ENCODE peak calls at places on chromosomes 13 and 19, in nine cellular contexts. One of them, this sample, is unnamed.

GRCh38 chr19:24141612-24142011 is 54.6 kb downstream of the ZNF254 start:
- DNase-seq in SHP77: no peak
- DNase-seq in fibroblast of the conjunctiva: no peak
- DNase-seq in stromal cell of bone marrow: no peak
- DNase-seq in activated naive CD8-positive, alpha-beta T cell treated with anti-CD3 and anti-CD28 coated beads for 36 hours: no peak
- DNase-seq in activated CD4-positive, alpha-beta T cell treated with anti-CD3 and anti-CD28 coated beads for 1 hour: no peak
- DNase-seq in WTC11: no peak
- DNase-seq in cardiac muscle cell: no peak
- DNase-seq in GM23248: no peak
- DNase-seq in this sample: no peak

GRCh38 chr13:92187378-92187989 is 789.1 kb downstream of the GPC5 start:
- DNase-seq in stromal cell of bone marrow: peak; percentile 12
- DNase-seq in fibroblast of the conjunctiva: no peak
- DNase-seq in cardiac muscle cell: peak; percentile 79
- DNase-seq in SHP77: peak; percentile 61
- DNase-seq in activated CD4-positive, alpha-beta T cell treated with anti-CD3 and anti-CD28 coated beads for 1 hour: no peak
- DNase-seq in activated naive CD8-positive, alpha-beta T cell treated with anti-CD3 and anti-CD28 coated beads for 36 hours: no peak
- DNase-seq in GM23248: peak; percentile 44
- DNase-seq in WTC11: peak; percentile 12
- DNase-seq in this sample: peak; percentile 3

GRCh38 chr13:41188584-41188983 is 5.8 kb downstream of the KBTBD7 start:
- DNase-seq in activated naive CD8-positive, alpha-beta T cell treated with anti-CD3 and anti-CD28 coated beads for 36 hours: no peak
- DNase-seq in fibroblast of the conjunctiva: peak; percentile 27
- DNase-seq in GM23248: peak; percentile 16
- DNase-seq in SHP77: no peak
- DNase-seq in activated CD4-positive, alpha-beta T cell treated with anti-CD3 and anti-CD28 coated beads for 1 hour: no peak
- DNase-seq in cardiac muscle cell: peak; percentile 25
- DNase-seq in stromal cell of bone marrow: no peak
- DNase-seq in WTC11: no peak
- DNase-seq in this sample: no peak

GRCh38 chr13:44760434-44760833 is 184.3 kb upstream of the TSC22D1 start:
- DNase-seq in fibroblast of the conjunctiva: no peak
- DNase-seq in activated CD4-positive, alpha-beta T cell treated with anti-CD3 and anti-CD28 coated beads for 1 hour: no peak
- DNase-seq in WTC11: no peak
- DNase-seq in stromal cell of bone marrow: no peak
- DNase-seq in activated naive CD8-positive, alpha-beta T cell treated with anti-CD3 and anti-CD28 coated beads for 36 hours: no peak
- DNase-seq in cardiac muscle cell: no peak
- DNase-seq in GM23248: no peak
- DNase-seq in SHP77: no peak
- DNase-seq in this sample: no peak

GRCh38 chr19:16446108-16447014 is 25.4 kb downstream of the EPS15L1 start:
- DNase-seq in activated naive CD8-positive, alpha-beta T cell treated with anti-CD3 and anti-CD28 coated beads for 36 hours: no peak
- DNase-seq in SHP77: no peak
- DNase-seq in WTC11: no peak
- DNase-seq in cardiac muscle cell: no peak
- DNase-seq in stromal cell of bone marrow: no peak
- DNase-seq in GM23248: no peak
- DNase-seq in activated CD4-positive, alpha-beta T cell treated with anti-CD3 and anti-CD28 coated beads for 1 hour: no peak
- DNase-seq in fibroblast of the conjunctiva: no peak
- DNase-seq in this sample: no peak

GRCh38 chr13:110874508-110874960 is 40.3 kb downstream of the ANKRD10 start:
- DNase-seq in activated naive CD8-positive, alpha-beta T cell treated with anti-CD3 and anti-CD28 coated beads for 36 hours: peak; percentile 63
- DNase-seq in stromal cell of bone marrow: peak; percentile 68
- DNase-seq in WTC11: peak; percentile 90
- DNase-seq in fibroblast of the conjunctiva: peak; percentile 30
- DNase-seq in SHP77: peak; percentile 82
- DNase-seq in GM23248: peak; percentile 86
- DNase-seq in cardiac muscle cell: peak; percentile 78
- DNase-seq in activated CD4-positive, alpha-beta T cell treated with anti-CD3 and anti-CD28 coated beads for 1 hour: no peak
- DNase-seq in this sample: no peak

GRCh38 chr19:44061038-44061437 is 9.2 kb downstream of the ZNF223 start:
- DNase-seq in GM23248: no peak
- DNase-seq in cardiac muscle cell: no peak
- DNase-seq in activated naive CD8-positive, alpha-beta T cell treated with anti-CD3 and anti-CD28 coated beads for 36 hours: no peak
- DNase-seq in SHP77: no peak
- DNase-seq in stromal cell of bone marrow: no peak
- DNase-seq in fibroblast of the conjunctiva: no peak
- DNase-seq in activated CD4-positive, alpha-beta T cell treated with anti-CD3 and anti-CD28 coated beads for 1 hour: no peak
- DNase-seq in WTC11: no peak
- DNase-seq in this sample: no peak

GRCh38 chr13:66665991-66666390 is 564.1 kb downstream of the PCDH9 start:
- DNase-seq in GM23248: peak; percentile 12
- DNase-seq in SHP77: peak; percentile 84
- DNase-seq in fibroblast of the conjunctiva: peak; percentile 64
- DNase-seq in activated CD4-positive, alpha-beta T cell treated with anti-CD3 and anti-CD28 coated beads for 1 hour: no peak
- DNase-seq in WTC11: peak; percentile 14
- DNase-seq in stromal cell of bone marrow: peak; percentile 96
- DNase-seq in activated naive CD8-positive, alpha-beta T cell treated with anti-CD3 and anti-CD28 coated beads for 36 hours: no peak
- DNase-seq in cardiac muscle cell: peak; percentile 68
- DNase-seq in this sample: peak; percentile 41

GRCh38 chr13:32453981-32454380 is 26.1 kb upstream of the N4BP2L1 start:
- DNase-seq in activated naive CD8-positive, alpha-beta T cell treated with anti-CD3 and anti-CD28 coated beads for 36 hours: no peak
- DNase-seq in stromal cell of bone marrow: no peak
- DNase-seq in SHP77: no peak
- DNase-seq in WTC11: no peak
- DNase-seq in fibroblast of the conjunctiva: no peak
- DNase-seq in GM23248: peak; percentile 3
- DNase-seq in activated CD4-positive, alpha-beta T cell treated with anti-CD3 and anti-CD28 coated beads for 1 hour: no peak
- DNase-seq in cardiac muscle cell: peak; percentile 66
- DNase-seq in this sample: no peak

GRCh38 chr19:40054632-40055031 is 1.4 kb downstream of the ZNF780B start:
- DNase-seq in activated naive CD8-positive, alpha-beta T cell treated with anti-CD3 and anti-CD28 coated beads for 36 hours: no peak
- DNase-seq in fibroblast of the conjunctiva: no peak
- DNase-seq in stromal cell of bone marrow: no peak
- DNase-seq in WTC11: no peak
- DNase-seq in SHP77: no peak
- DNase-seq in cardiac muscle cell: no peak
- DNase-seq in activated CD4-positive, alpha-beta T cell treated with anti-CD3 and anti-CD28 coated beads for 1 hour: no peak
- DNase-seq in GM23248: no peak
- DNase-seq in this sample: no peak

GRCh38 chr13:57557979-57558529 is 73.5 kb upstream of the PCDH17 start:
- DNase-seq in SHP77: peak; percentile 18
- DNase-seq in cardiac muscle cell: peak; percentile 0
- DNase-seq in WTC11: no peak
- DNase-seq in activated CD4-positive, alpha-beta T cell treated with anti-CD3 and anti-CD28 coated beads for 1 hour: no peak
- DNase-seq in GM23248: peak; percentile 4
- DNase-seq in fibroblast of the conjunctiva: no peak
- DNase-seq in activated naive CD8-positive, alpha-beta T cell treated with anti-CD3 and anti-CD28 coated beads for 36 hours: no peak
- DNase-seq in stromal cell of bone marrow: no peak
- DNase-seq in this sample: no peak

GRCh38 chr19:33032218-33032781 is 32.4 kb downstream of the RHPN2 start:
- DNase-seq in SHP77: no peak
- DNase-seq in fibroblast of the conjunctiva: no peak
- DNase-seq in WTC11: no peak
- DNase-seq in GM23248: no peak
- DNase-seq in activated CD4-positive, alpha-beta T cell treated with anti-CD3 and anti-CD28 coated beads for 1 hour: no peak
- DNase-seq in activated naive CD8-positive, alpha-beta T cell treated with anti-CD3 and anti-CD28 coated beads for 36 hours: no peak
- DNase-seq in stromal cell of bone marrow: no peak
- DNase-seq in cardiac muscle cell: no peak
- DNase-seq in this sample: no peak

GRCh38 chr13:83065136-83065535 is 817.1 kb downstream of the SLITRK1 start:
- DNase-seq in GM23248: peak; percentile 66
- DNase-seq in activated CD4-positive, alpha-beta T cell treated with anti-CD3 and anti-CD28 coated beads for 1 hour: no peak
- DNase-seq in activated naive CD8-positive, alpha-beta T cell treated with anti-CD3 and anti-CD28 coated beads for 36 hours: no peak
- DNase-seq in fibroblast of the conjunctiva: peak; percentile 97
- DNase-seq in SHP77: no peak
- DNase-seq in cardiac muscle cell: peak; percentile 97
- DNase-seq in stromal cell of bone marrow: peak; percentile 83
- DNase-seq in WTC11: no peak
- DNase-seq in this sample: peak; percentile 29

GRCh38 chr13:95660981-95661581 is 15.9 kb upstream of the DNAJC3 start:
- DNase-seq in GM23248: peak; percentile 73
- DNase-seq in activated naive CD8-positive, alpha-beta T cell treated with anti-CD3 and anti-CD28 coated beads for 36 hours: no peak
- DNase-seq in activated CD4-positive, alpha-beta T cell treated with anti-CD3 and anti-CD28 coated beads for 1 hour: no peak
- DNase-seq in SHP77: peak; percentile 78
- DNase-seq in stromal cell of bone marrow: peak; percentile 43
- DNase-seq in fibroblast of the conjunctiva: no peak
- DNase-seq in WTC11: no peak
- DNase-seq in cardiac muscle cell: peak; percentile 68
- DNase-seq in this sample: peak; percentile 23

GRCh38 chr13:94706854-94707399 is 5.4 kb downstream of the SOX21 start:
- DNase-seq in activated naive CD8-positive, alpha-beta T cell treated with anti-CD3 and anti-CD28 coated beads for 36 hours: no peak
- DNase-seq in fibroblast of the conjunctiva: no peak
- DNase-seq in stromal cell of bone marrow: no peak
- DNase-seq in SHP77: peak; percentile 82
- DNase-seq in cardiac muscle cell: no peak
- DNase-seq in activated CD4-positive, alpha-beta T cell treated with anti-CD3 and anti-CD28 coated beads for 1 hour: no peak
- DNase-seq in GM23248: no peak
- DNase-seq in WTC11: no peak
- DNase-seq in this sample: no peak

GRCh38 chr13:78147905-78148304 is 229.3 kb upstream of the EDNRB start:
- DNase-seq in GM23248: peak; percentile 70
- DNase-seq in cardiac muscle cell: peak; percentile 79
- DNase-seq in activated naive CD8-positive, alpha-beta T cell treated with anti-CD3 and anti-CD28 coated beads for 36 hours: no peak
- DNase-seq in stromal cell of bone marrow: peak; percentile 24
- DNase-seq in SHP77: no peak
- DNase-seq in fibroblast of the conjunctiva: no peak
- DNase-seq in WTC11: no peak
- DNase-seq in activated CD4-positive, alpha-beta T cell treated with anti-CD3 and anti-CD28 coated beads for 1 hour: no peak
- DNase-seq in this sample: peak; percentile 24

GRCh38 chr19:18306209-18306902 is 16.5 kb downstream of the LSM4 start:
- DNase-seq in activated naive CD8-positive, alpha-beta T cell treated with anti-CD3 and anti-CD28 coated beads for 36 hours: no peak
- DNase-seq in SHP77: no peak
- DNase-seq in activated CD4-positive, alpha-beta T cell treated with anti-CD3 and anti-CD28 coated beads for 1 hour: no peak
- DNase-seq in stromal cell of bone marrow: no peak
- DNase-seq in WTC11: no peak
- DNase-seq in fibroblast of the conjunctiva: no peak
- DNase-seq in cardiac muscle cell: no peak
- DNase-seq in GM23248: no peak
- DNase-seq in this sample: no peak

GRCh38 chr13:93226623-93227279 is at the start of gene GPC6:
- DNase-seq in cardiac muscle cell: peak; percentile 97
- DNase-seq in SHP77: peak; percentile 97
- DNase-seq in stromal cell of bone marrow: peak; percentile 89
- DNase-seq in activated naive CD8-positive, alpha-beta T cell treated with anti-CD3 and anti-CD28 coated beads for 36 hours: no peak
- DNase-seq in activated CD4-positive, alpha-beta T cell treated with anti-CD3 and anti-CD28 coated beads for 1 hour: no peak
- DNase-seq in GM23248: peak; percentile 90
- DNase-seq in WTC11: peak; percentile 58
- DNase-seq in fibroblast of the conjunctiva: peak; percentile 85
- DNase-seq in this sample: peak; percentile 84

GRCh38 chr13:30097695-30098094 is 209.7 kb downstream of the KATNAL1 start:
- DNase-seq in activated CD4-positive, alpha-beta T cell treated with anti-CD3 and anti-CD28 coated beads for 1 hour: no peak
- DNase-seq in fibroblast of the conjunctiva: no peak
- DNase-seq in stromal cell of bone marrow: no peak
- DNase-seq in GM23248: no peak
- DNase-seq in WTC11: no peak
- DNase-seq in cardiac muscle cell: no peak
- DNase-seq in SHP77: no peak
- DNase-seq in activated naive CD8-positive, alpha-beta T cell treated with anti-CD3 and anti-CD28 coated beads for 36 hours: no peak
- DNase-seq in this sample: no peak

GRCh38 chr19:2923510-2923909 is 21.3 kb downstream of the ZNF77 start:
- DNase-seq in stromal cell of bone marrow: no peak
- DNase-seq in activated CD4-positive, alpha-beta T cell treated with anti-CD3 and anti-CD28 coated beads for 1 hour: no peak
- DNase-seq in fibroblast of the conjunctiva: peak; percentile 83
- DNase-seq in SHP77: peak; percentile 12
- DNase-seq in WTC11: no peak
- DNase-seq in activated naive CD8-positive, alpha-beta T cell treated with anti-CD3 and anti-CD28 coated beads for 36 hours: no peak
- DNase-seq in GM23248: peak; percentile 84
- DNase-seq in cardiac muscle cell: peak; percentile 49
- DNase-seq in this sample: peak; percentile 82

GRCh38 chr19:9641810-9642209 is 20.8 kb upstream of the ZNF561 start:
- DNase-seq in activated CD4-positive, alpha-beta T cell treated with anti-CD3 and anti-CD28 coated beads for 1 hour: no peak
- DNase-seq in WTC11: no peak
- DNase-seq in stromal cell of bone marrow: no peak
- DNase-seq in cardiac muscle cell: no peak
- DNase-seq in SHP77: no peak
- DNase-seq in activated naive CD8-positive, alpha-beta T cell treated with anti-CD3 and anti-CD28 coated beads for 36 hours: no peak
- DNase-seq in GM23248: no peak
- DNase-seq in fibroblast of the conjunctiva: no peak
- DNase-seq in this sample: no peak

GRCh38 chr19:33906578-33907335 is 110.1 kb downstream of the KCTD15 start:
- DNase-seq in activated naive CD8-positive, alpha-beta T cell treated with anti-CD3 and anti-CD28 coated beads for 36 hours: no peak
- DNase-seq in stromal cell of bone marrow: no peak
- DNase-seq in fibroblast of the conjunctiva: no peak
- DNase-seq in cardiac muscle cell: peak; percentile 50
- DNase-seq in GM23248: peak; percentile 35
- DNase-seq in SHP77: no peak
- DNase-seq in activated CD4-positive, alpha-beta T cell treated with anti-CD3 and anti-CD28 coated beads for 1 hour: no peak
- DNase-seq in WTC11: peak; percentile 60
- DNase-seq in this sample: peak; percentile 1